ENCODE peak calls at places on chromosomes 4 and X, in four cellular contexts. U, D, B and A are unnamed samples.

GRCh38 chr4:26362745-26363439 is 42.1 kb downstream of the RBPJ start:
- DNase-seq in U (no peak), D (no peak), B (no peak), A (no peak)

GRCh38 chr4:172619798-172620197 is 548.8 kb upstream of the GALNT7 start:
- DNase-seq in U (no peak), D (no peak), B (no peak), A (no peak)

GRCh38 chr4:94262163-94263016 is 54.7 kb downstream of the SMARCAD1 start:
- DNase-seq in U (no peak), D (no peak), B (no peak), A (no peak)

GRCh38 chr4:74235135-74235534 is 73.1 kb upstream of the EPGN start:
- DNase-seq in U (no peak), D (no peak), B (no peak), A (no peak)

GRCh38 chr4:111208970-111209369 is 586.1 kb upstream of the PITX2 start:
- DNase-seq in U (no peak), D (no peak), B (peak), A (no peak)

GRCh38 chr4:17126306-17126978 is 228.0 kb upstream of the LDB2 start:
- DNase-seq in U (no peak), D (no peak), B (no peak), A (no peak)

GRCh38 chr4:42396361-42397255 is 680 bp upstream of the SHISA3 start:
- DNase-seq in U (no peak), D (no peak), B (no peak), A (no peak)

GRCh38 chr4:15488658-15489470 is 19.2 kb downstream of the CC2D2A start:
- DNase-seq in U (no peak), D (no peak), B (no peak), A (no peak)

GRCh38 chr4:124199755-124200154 is 512.8 kb downstream of the ANKRD50 start:
- DNase-seq in U (no peak), D (no peak), B (no peak), A (no peak)

GRCh38 chr4:118988635-118988972 is 100.0 kb downstream of the SYNPO2 start:
- DNase-seq in U (no peak), D (no peak), B (no peak), A (no peak)

GRCh38 chr4:139555705-139556070 is 331 bp downstream of the SETD7 start:
- DNase-seq in U (peak), D (peak), B (no peak), A (no peak)

GRCh38 chr4:17232575-17233253 is 279.2 kb downstream of the QDPR start:
- DNase-seq in U (no peak), D (no peak), B (no peak), A (no peak)

GRCh38 chr4:126777649-126778048 is 855.1 kb upstream of the INTU start:
- DNase-seq in U (no peak), D (no peak), B (no peak), A (no peak)

GRCh38 chr4:8558080-8558960 is 21.9 kb upstream of the GPR78 start:
- DNase-seq in U (no peak), D (no peak), B (no peak), A (no peak)

GRCh38 chrX:124736553-124737240 is 390.3 kb downstream of the SH2D1A start:
- DNase-seq in U (no peak), D (no peak), B (peak), A (no peak)

GRCh38 chrX:65601530-65602281 is 65.7 kb upstream of the MSN start:
- DNase-seq in U (no peak), D (peak), B (no peak), A (no peak)

GRCh38 chrX:108834036-108834435 is 97.7 kb upstream of the IRS4 start:
- DNase-seq in U (no peak), D (no peak), B (no peak), A (no peak)

DNA sequence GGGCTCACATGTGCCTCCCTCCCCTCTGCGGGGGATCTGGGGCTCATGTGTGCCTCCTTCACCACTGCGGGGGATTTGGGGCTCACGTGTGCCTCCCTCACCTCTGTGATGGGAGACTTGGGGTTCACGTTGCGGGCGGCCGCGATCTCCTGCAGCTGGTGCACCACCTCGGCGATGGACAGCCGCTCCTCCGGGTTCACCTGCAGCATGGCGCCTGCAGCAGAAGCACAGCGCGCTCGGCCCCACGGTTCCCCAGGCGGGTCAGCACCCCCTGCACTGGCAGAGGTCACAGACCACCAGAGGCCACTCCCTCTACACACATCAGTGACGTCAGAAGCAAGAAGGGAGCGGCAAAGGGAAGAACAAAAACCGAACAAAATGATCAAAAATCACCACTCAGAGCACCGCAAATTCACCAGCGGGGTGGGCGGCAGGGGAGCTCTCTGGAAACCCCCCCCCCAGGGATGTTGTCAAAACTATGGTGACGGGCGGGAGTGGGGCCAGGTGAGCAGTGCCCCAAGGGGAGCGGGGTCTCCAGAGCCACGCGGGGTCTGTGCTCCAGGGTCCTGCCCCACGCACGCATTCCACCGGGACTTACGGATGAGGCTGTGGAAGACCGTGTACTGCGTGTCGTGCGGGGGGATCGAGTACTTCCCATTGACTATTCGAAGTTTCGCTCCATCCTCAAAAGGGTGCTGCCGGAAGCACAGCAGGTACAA is 38.7 kb downstream of the GAK start:
- DNase-seq in U (no peak), D (no peak), B (no peak), A (no peak)
- TF ChIP-seq POLR2A in U (no peak), D (no peak), B (no peak), A (no peak)

GRCh38 chr4:76950052-76950845 is 697 bp downstream of the SEPTIN11 start:
- DNase-seq in U (peak), D (peak), B (no peak), A (peak)
- TF ChIP-seq POLR2A in U (no peak), D (no peak), B (peak), A (no peak)

GRCh38 chr4:1012031-1012739 is 759 bp downstream of the FGFRL1 start:
- DNase-seq in U (peak), D (no peak), B (no peak), A (no peak)

GRCh38 chr4:1009647-1010521 is 1.5 kb upstream of the FGFRL1 start:
- DNase-seq in U (peak), D (peak), B (no peak), A (peak)

GRCh38 chr4:1010522-1011021 is 854 bp upstream of the FGFRL1 start:
- DNase-seq in U (peak), D (peak), B (no peak), A (no peak)

GRCh38 chr4:1008840-1009646 is 2.4 kb upstream of the FGFRL1 start:
- DNase-seq in U (no peak), D (no peak), B (no peak), A (no peak)

GRCh38 chr4:1011022-1011694 is at the start of gene FGFRL1:
- DNase-seq in U (peak), D (peak), B (no peak), A (peak)
- TF ChIP-seq POLR2A in U (no peak), D (no peak), B (no peak), A (no peak)

GRCh38 chr4:335515-335914 is 2.1 kb upstream of the ZNF141 start:
- DNase-seq in U (no peak), D (no peak), B (no peak), A (no peak)

GRCh38 chr4:336099-336892 is 1.3 kb upstream of the ZNF141 start:
- DNase-seq in U (no peak), D (peak), B (no peak), A (peak)

GRCh38 chr4:337143-337931 is at the start of gene ZNF141:
- DNase-seq in U (no peak), D (peak), B (peak), A (peak)

GRCh38 chr4:337932-338758 is 531 bp downstream of the ZNF141 start:
- DNase-seq in U (no peak), D (peak), B (no peak), A (no peak)

DNA sequence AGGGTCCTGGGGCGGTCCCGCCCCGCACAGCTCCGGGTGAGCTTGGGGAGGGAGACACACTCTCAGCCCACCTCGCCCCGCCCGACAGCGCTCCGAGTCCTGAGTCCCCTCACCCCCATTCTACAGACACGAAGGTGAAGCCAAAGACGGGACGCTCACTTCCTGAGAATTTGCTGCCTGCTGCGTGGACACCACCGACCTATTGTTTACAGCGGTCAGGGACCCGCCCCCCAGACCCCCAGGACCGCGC is 796 bp upstream of the ZNF141 start:
- DNase-seq in U (no peak), D (no peak), B (no peak), A (no peak)
- TF ChIP-seq POLR2A in U (no peak), D (no peak), B (no peak), A (no peak)

GRCh38 chr4:32161382-32161781 is 1441.2 kb downstream of the PCDH7 start:
- DNase-seq in U (no peak), D (no peak), B (no peak), A (no peak)

DNA sequence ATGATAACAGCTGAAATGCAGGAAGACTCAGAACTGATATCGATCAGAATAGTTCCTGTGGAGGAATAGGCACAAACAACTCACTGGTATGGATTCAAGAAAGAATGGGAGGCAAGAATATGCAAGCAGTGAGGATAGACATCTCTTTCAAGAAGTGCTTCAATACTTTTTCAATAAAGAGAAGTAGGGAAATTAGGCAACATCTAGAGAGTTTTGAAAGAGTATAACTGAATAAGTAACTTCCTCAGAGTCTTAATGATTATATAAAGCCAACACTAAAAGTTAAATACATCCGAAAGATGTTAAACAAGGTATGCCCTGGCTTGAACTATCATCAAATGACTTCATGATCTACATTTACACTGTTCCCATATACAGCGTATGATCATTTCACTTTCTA is 1443.0 kb downstream of the PCDH7 start:
- DNase-seq in U (no peak), D (no peak), B (no peak), A (no peak)
- TF ChIP-seq POLR2A in U (no peak), D (no peak), B (no peak), A (no peak)